ENCODE peak calls at places on chromosomes 11 and 22, in six cellular contexts. C, T, Q, A, V and B are unnamed samples.

GRCh38 chr11:86606849-86607481 is 65.5 kb downstream of the ME3 start:
- DNase-seq in C (no peak), T (no peak), Q (no peak), A (no peak), V (peak), B (no peak)

GRCh38 chr11:95585752-95586077 is 203.9 kb downstream of the FAM76B start:
- DNase-seq in C (no peak), T (no peak), Q (no peak), A (no peak), V (no peak), B (no peak)

GRCh38 chr11:73326929-73327811 is 19.1 kb downstream of the ARHGEF17 start:
- DNase-seq in C (no peak), T (no peak), Q (no peak), A (no peak), V (peak), B (no peak)

GRCh38 chr22:43014062-43014875 is 680 bp downstream of the PACSIN2 start:
- DNase-seq in C (no peak), T (peak), Q (no peak), A (peak), V (peak), B (no peak)

GRCh38 chr11:2855162-2855561 is 30.4 kb downstream of the CDKN1C start:
- DNase-seq in C (no peak), T (no peak), Q (no peak), A (no peak), V (no peak), B (no peak)

GRCh38 chr22:28351585-28351984 is 328.1 kb downstream of the TTC28 start:
- DNase-seq in C (no peak), T (no peak), Q (no peak), A (no peak), V (no peak), B (no peak)

GRCh38 chr11:1854949-1855885 is 2.3 kb downstream of the LSP1 start:
- DNase-seq in C (no peak), T (no peak), Q (no peak), A (no peak), V (no peak), B (no peak)

GRCh38 chr11:68525930-68526329 is 65.4 kb downstream of the PPP6R3 start:
- DNase-seq in C (no peak), T (no peak), Q (no peak), A (no peak), V (peak), B (no peak)

GRCh38 chr11:88231894-88232482 is 56.7 kb upstream of the RAB38 start:
- DNase-seq in C (peak), T (no peak), Q (no peak), A (peak), V (peak), B (peak)

GRCh38 chr22:21044931-21045584 is 688 bp upstream of the LRRC74B start:
- DNase-seq in C (no peak), T (no peak), Q (no peak), A (peak), V (no peak), B (no peak)

GRCh38 chr11:30016588-30017363 is at the start of gene KCNA4:
- DNase-seq in C (peak), T (no peak), Q (no peak), A (peak), V (peak), B (no peak)

DNA sequence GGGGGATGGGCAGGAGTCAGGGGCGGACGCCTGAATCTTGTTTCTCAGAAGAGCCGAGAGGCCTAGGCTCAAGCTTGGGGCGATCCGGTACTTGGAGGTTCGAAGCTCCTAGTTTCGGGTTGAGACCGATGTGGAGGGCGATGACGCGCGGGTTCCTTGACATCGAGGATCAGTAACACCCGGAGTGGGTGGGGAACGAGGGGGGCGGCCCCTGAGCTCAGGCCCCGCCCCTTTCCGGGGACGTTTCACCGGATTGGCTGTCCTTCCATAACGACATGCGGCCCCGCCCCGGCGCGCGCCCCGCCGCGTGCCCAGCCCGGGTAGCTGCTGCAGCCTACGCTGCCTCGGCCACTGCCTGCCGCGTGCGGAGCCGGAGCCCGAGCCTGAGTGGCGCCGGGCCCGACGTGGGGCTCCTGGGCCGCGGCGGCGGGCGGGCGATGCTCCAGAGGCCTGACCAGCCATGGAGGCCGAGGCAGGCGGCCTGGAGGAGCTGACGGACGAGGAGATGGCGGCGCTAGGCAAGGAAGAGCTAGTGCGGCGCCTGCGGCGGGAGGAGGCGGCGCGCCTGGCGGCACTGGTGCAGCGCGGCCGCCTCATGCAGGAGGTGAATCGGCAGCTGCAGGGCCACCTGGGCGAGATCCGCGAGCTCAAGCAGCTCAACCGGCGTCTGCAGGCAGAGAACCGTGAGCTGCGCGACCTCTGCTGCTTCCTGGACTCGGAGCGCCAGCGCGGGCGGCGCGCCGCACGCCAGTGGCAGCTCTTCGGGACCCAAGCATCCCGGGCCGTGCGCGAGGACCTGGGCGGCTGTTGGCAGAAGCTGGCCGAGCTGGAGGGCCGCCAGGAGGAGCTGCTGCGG is at the start of gene CCDC85B:
- DNase-seq in C (peak), T (peak), Q (peak), A (peak), V (peak), B (peak)
- TF ChIP-seq CTCF in C (peak), T (no peak), Q (peak), A (no peak), V (no peak), B (no peak)

GRCh38 chr11:57202282-57202681 is 20.5 kb downstream of the LRRC55 start:
- DNase-seq in C (no peak), T (no peak), Q (no peak), A (no peak), V (no peak), B (no peak)

GRCh38 chr11:57203882-57204281 is 22.1 kb downstream of the LRRC55 start:
- DNase-seq in C (no peak), T (no peak), Q (no peak), A (no peak), V (no peak), B (no peak)

GRCh38 chr11:57207160-57207559 is 25.4 kb downstream of the LRRC55 start:
- DNase-seq in C (no peak), T (no peak), Q (no peak), A (no peak), V (no peak), B (no peak)

GRCh38 chr11:57203359-57203758 is 21.6 kb downstream of the LRRC55 start:
- DNase-seq in C (no peak), T (no peak), Q (no peak), A (peak), V (no peak), B (no peak)

DNA sequence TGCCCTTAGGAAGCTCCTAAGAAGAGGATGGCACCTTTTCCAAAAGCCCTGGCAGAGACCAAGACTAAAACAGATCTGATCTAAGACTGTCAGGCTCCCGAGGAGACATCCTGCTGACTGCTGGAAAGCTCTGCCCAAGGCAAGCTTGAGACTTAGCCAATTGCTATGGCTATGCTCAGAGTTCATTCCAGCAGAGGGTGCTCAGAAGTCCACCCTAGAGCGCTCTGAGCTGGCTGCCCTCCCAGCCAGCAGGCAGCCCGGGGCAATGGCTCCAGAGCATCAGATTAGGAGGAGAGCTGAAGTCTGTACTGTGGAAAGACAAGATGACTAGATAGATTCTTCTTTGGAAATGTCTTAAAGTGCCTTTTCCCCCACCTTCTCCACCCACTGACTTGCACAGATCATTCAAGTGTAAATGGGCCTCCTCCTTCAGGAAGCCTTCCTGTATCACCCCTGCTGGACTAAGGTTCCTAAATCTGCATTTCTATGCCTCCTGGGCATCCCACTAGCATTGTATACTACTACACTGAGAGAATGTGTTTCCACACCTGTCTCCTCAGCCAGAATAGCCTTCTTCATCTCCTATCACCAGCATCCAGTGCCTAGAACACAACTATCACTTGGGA is 23.4 kb downstream of the LRRC55 start:
- DNase-seq in C (no peak), T (no peak), Q (no peak), A (no peak), V (peak), B (no peak)
- TF ChIP-seq CTCF in C (no peak), T (no peak), Q (no peak), A (peak), V (no peak), B (no peak)

DNA sequence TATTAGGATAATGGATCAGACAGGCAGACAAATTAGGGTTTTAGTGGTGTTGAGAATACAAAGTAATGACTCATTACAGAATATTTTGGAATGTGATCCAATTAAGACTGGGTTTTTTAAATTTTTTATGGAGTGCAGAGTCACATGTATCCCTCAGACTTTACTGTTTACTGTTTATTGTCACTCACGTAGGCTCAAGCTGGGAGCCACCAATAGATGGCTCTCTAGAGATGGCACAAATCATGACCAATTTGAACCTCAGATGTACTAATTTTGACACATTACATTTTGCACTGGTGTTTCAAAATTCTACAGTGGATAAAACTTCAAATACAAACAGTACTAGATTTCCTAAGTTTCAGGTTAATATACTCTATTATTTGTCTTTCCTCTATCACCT is 53.6 kb upstream of the ANO3 start:
- DNase-seq in C (no peak), T (no peak), Q (no peak), A (no peak), V (no peak), B (no peak)
- TF ChIP-seq CTCF in C (no peak), T (no peak), Q (no peak), A (no peak), V (no peak), B (peak)

GRCh38 chr11:118175600-118176399 is 639 bp downstream of the SCN2B start:
- DNase-seq in C (no peak), T (no peak), Q (no peak), A (no peak), V (peak), B (no peak)

GRCh38 chr11:118176400-118177134 is at the start of gene SCN2B:
- DNase-seq in C (no peak), T (no peak), Q (no peak), A (peak), V (peak), B (no peak)

GRCh38 chr11:118175031-118175531 is 1.4 kb downstream of the SCN2B start:
- DNase-seq in C (no peak), T (no peak), Q (no peak), A (no peak), V (peak), B (no peak)

DNA sequence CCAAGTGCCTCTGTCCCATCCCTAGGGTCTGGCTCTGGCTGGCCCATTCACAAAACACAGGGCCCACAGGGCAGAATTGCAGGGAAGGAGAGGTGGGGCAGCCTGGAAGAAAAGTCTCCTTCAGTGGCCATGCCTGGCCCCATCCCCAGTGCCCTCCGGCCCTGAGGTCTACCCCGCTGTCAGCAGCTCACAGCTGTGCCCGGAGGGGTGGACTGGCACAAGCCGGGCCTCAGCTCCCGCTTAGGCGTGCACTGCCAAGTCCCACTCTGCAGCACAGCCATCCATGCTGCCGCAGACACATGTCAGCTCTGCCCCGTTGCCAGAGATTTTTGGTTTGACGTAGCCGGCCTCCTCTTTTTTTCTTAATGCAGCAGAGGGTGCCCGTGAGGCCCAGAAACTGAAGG is 3.9 kb upstream of the SCN2B start:
- DNase-seq in C (no peak), T (no peak), Q (no peak), A (peak), V (peak), B (no peak)
- TF ChIP-seq CTCF in C (no peak), T (no peak), Q (no peak), A (no peak), V (peak), B (no peak)